ENCODE peak calls at places on chromosomes 7 and 10, in nine cellular contexts. One of them, this sample, is unnamed. For H3K36me3, the result is how much of the 10 kb centered on the place peaks cover.

GRCh38 chr7:114629762-114630161 is 215.1 kb downstream of the FOXP2 start:
- DNase-seq in PC-3: no peak
- DNase-seq in mucosa of descending colon: no peak
- DNase-seq in keratinocyte: no peak
- DNase-seq in brain microvascular endothelial cell: no peak
- DNase-seq in heart left ventricle: no peak
- DNase-seq in CD4-positive, CD25-positive, alpha-beta regulatory T cell: no peak
- DNase-seq in HCT116: no peak
- DNase-seq in cardiac muscle cell: no peak
- DNase-seq in this sample: no peak

GRCh38 chr7:148093375-148094166 is 497.0 kb upstream of the C7orf33 start:
- DNase-seq in HCT116: no peak
- DNase-seq in CD4-positive, CD25-positive, alpha-beta regulatory T cell: no peak
- DNase-seq in heart left ventricle: no peak
- DNase-seq in keratinocyte: no peak
- DNase-seq in cardiac muscle cell: no peak
- DNase-seq in PC-3: no peak
- DNase-seq in brain microvascular endothelial cell: no peak
- DNase-seq in mucosa of descending colon: no peak
- DNase-seq in this sample: no peak

GRCh38 chr10:31590023-31590800 is 271.2 kb downstream of the ZEB1 start:
- DNase-seq in heart left ventricle: no peak
- DNase-seq in brain microvascular endothelial cell: no peak
- DNase-seq in mucosa of descending colon: no peak
- DNase-seq in PC-3: no peak
- DNase-seq in keratinocyte: no peak
- DNase-seq in cardiac muscle cell: peak
- DNase-seq in HCT116: no peak
- DNase-seq in CD4-positive, CD25-positive, alpha-beta regulatory T cell: no peak
- DNase-seq in this sample: no peak

GRCh38 chr10:117166420-117167345 is 28.6 kb upstream of the VAX1 start:
- DNase-seq in keratinocyte: no peak
- DNase-seq in heart left ventricle: no peak
- DNase-seq in mucosa of descending colon: no peak
- DNase-seq in CD4-positive, CD25-positive, alpha-beta regulatory T cell: no peak
- DNase-seq in cardiac muscle cell: no peak
- DNase-seq in HCT116: no peak
- DNase-seq in brain microvascular endothelial cell: no peak
- DNase-seq in PC-3: peak
- DNase-seq in this sample: no peak

GRCh38 chr7:99694201-99694911 is 14.6 kb upstream of the CYP3A5 start:
- DNase-seq in cardiac muscle cell: no peak
- DNase-seq in brain microvascular endothelial cell: no peak
- DNase-seq in heart left ventricle: no peak
- DNase-seq in keratinocyte: no peak
- DNase-seq in mucosa of descending colon: no peak
- DNase-seq in CD4-positive, CD25-positive, alpha-beta regulatory T cell: no peak
- DNase-seq in PC-3: no peak
- DNase-seq in HCT116: no peak
- DNase-seq in this sample: no peak

GRCh38 chr10:113073549-113074189 is 123.6 kb downstream of the TCF7L2 start:
- DNase-seq in mucosa of descending colon: peak
- DNase-seq in brain microvascular endothelial cell: peak
- DNase-seq in keratinocyte: peak
- DNase-seq in heart left ventricle: peak
- DNase-seq in HCT116: peak
- DNase-seq in CD4-positive, CD25-positive, alpha-beta regulatory T cell: no peak
- DNase-seq in PC-3: peak
- DNase-seq in cardiac muscle cell: peak
- DNase-seq in this sample: peak

GRCh38 chr10:68897336-68897741 is 3.8 kb upstream of the DDX50 start:
- DNase-seq in cardiac muscle cell: peak
- DNase-seq in CD4-positive, CD25-positive, alpha-beta regulatory T cell: peak
- DNase-seq in PC-3: peak
- DNase-seq in mucosa of descending colon: no peak
- DNase-seq in brain microvascular endothelial cell: peak
- DNase-seq in keratinocyte: no peak
- DNase-seq in heart left ventricle: no peak
- DNase-seq in HCT116: peak
- DNase-seq in this sample: no peak

GRCh38 chr10:60605476-60605875 is 172.8 kb upstream of the CDK1 start:
- DNase-seq in CD4-positive, CD25-positive, alpha-beta regulatory T cell: no peak
- DNase-seq in PC-3: no peak
- DNase-seq in brain microvascular endothelial cell: no peak
- DNase-seq in keratinocyte: no peak
- DNase-seq in HCT116: no peak
- DNase-seq in heart left ventricle: no peak
- DNase-seq in cardiac muscle cell: no peak
- DNase-seq in mucosa of descending colon: no peak
- DNase-seq in this sample: no peak

GRCh38 chr10:16887565-16887964 is 70.3 kb upstream of the RSU1 start:
- DNase-seq in keratinocyte: no peak
- DNase-seq in mucosa of descending colon: no peak
- DNase-seq in cardiac muscle cell: peak
- DNase-seq in heart left ventricle: no peak
- DNase-seq in PC-3: peak
- DNase-seq in brain microvascular endothelial cell: peak
- DNase-seq in CD4-positive, CD25-positive, alpha-beta regulatory T cell: no peak
- DNase-seq in HCT116: no peak
- DNase-seq in this sample: no peak

GRCh38 chr7:51162724-51163329 is 153.8 kb downstream of the COBL start:
- DNase-seq in mucosa of descending colon: no peak
- DNase-seq in brain microvascular endothelial cell: peak
- DNase-seq in PC-3: peak
- DNase-seq in heart left ventricle: peak
- DNase-seq in cardiac muscle cell: peak
- DNase-seq in HCT116: peak
- DNase-seq in CD4-positive, CD25-positive, alpha-beta regulatory T cell: peak
- DNase-seq in keratinocyte: peak
- DNase-seq in this sample: peak

GRCh38 chr10:84193846-84194423 is 402 bp upstream of the CDHR1 start:
- DNase-seq in brain microvascular endothelial cell: no peak
- DNase-seq in HCT116: no peak
- DNase-seq in cardiac muscle cell: peak
- DNase-seq in PC-3: no peak
- DNase-seq in heart left ventricle: no peak
- DNase-seq in keratinocyte: no peak
- DNase-seq in CD4-positive, CD25-positive, alpha-beta regulatory T cell: no peak
- DNase-seq in mucosa of descending colon: no peak
- DNase-seq in this sample: no peak
- H3K36me3 ChIP-seq in brain microvascular endothelial cell: under half
- H3K36me3 ChIP-seq in HCT116: under half
- H3K36me3 ChIP-seq in cardiac muscle cell: under half
- H3K36me3 ChIP-seq in PC-3: under half
- H3K36me3 ChIP-seq in heart left ventricle: under half
- H3K36me3 ChIP-seq in keratinocyte: under half
- H3K36me3 ChIP-seq in CD4-positive, CD25-positive, alpha-beta regulatory T cell: under half
- H3K36me3 ChIP-seq in mucosa of descending colon: under half
- H3K36me3 ChIP-seq in this sample: under half

DNA sequence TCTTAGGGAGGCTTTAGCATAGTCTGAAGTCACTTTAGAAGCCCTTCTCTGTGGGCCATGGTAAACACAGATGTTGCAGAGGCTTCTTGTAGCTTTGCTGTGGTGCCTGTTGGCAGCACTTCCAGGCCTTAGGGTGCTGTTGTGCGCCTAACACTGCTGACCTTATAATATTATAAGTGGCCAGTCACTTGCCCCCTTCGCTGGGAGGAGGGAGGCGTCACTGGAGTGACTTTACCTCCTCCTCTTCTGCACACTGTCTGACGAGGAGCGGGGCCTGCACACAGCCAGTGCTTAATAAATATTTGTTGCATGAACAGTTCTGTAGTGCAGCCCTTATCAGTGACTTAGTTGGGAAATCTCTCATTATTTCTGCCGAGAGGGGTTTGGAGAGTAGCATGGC is 63.3 kb downstream of the WDR37 start:
- DNase-seq in mucosa of descending colon: no peak
- DNase-seq in keratinocyte: no peak
- DNase-seq in PC-3: no peak
- DNase-seq in brain microvascular endothelial cell: no peak
- DNase-seq in cardiac muscle cell: peak
- DNase-seq in CD4-positive, CD25-positive, alpha-beta regulatory T cell: no peak
- DNase-seq in heart left ventricle: no peak
- DNase-seq in HCT116: no peak
- DNase-seq in this sample: no peak
- H3K36me3 ChIP-seq in mucosa of descending colon: under half
- H3K36me3 ChIP-seq in keratinocyte: half or more
- H3K36me3 ChIP-seq in PC-3: under half
- H3K36me3 ChIP-seq in brain microvascular endothelial cell: half or more
- H3K36me3 ChIP-seq in cardiac muscle cell: under half
- H3K36me3 ChIP-seq in CD4-positive, CD25-positive, alpha-beta regulatory T cell: half or more
- H3K36me3 ChIP-seq in heart left ventricle: half or more
- H3K36me3 ChIP-seq in HCT116: under half
- H3K36me3 ChIP-seq in this sample: under half

DNA sequence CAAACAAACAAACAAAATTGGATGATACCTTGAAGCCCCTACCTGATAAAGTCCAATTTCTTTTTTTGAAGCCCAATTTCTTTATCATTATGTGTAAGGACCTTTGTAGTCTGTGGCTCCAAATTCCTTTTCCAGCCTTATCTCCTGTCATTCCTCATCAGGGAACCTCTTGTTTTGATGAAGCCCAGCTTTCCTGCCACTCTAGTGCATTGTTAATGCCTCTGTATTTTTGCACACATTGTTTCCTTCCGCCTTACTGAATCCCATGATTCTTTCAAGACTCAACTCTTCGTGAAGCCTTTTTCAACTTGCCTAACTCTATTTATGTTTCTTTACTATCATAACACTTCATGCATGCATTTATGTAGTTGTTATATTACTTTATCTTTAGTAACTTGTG is 3.3 kb downstream of the FBH1 start:
- DNase-seq in brain microvascular endothelial cell: no peak
- DNase-seq in keratinocyte: no peak
- DNase-seq in PC-3: no peak
- DNase-seq in cardiac muscle cell: no peak
- DNase-seq in CD4-positive, CD25-positive, alpha-beta regulatory T cell: no peak
- DNase-seq in heart left ventricle: no peak
- DNase-seq in mucosa of descending colon: no peak
- DNase-seq in HCT116: no peak
- DNase-seq in this sample: no peak
- H3K36me3 ChIP-seq in brain microvascular endothelial cell: under half
- H3K36me3 ChIP-seq in keratinocyte: under half
- H3K36me3 ChIP-seq in PC-3: under half
- H3K36me3 ChIP-seq in cardiac muscle cell: under half
- H3K36me3 ChIP-seq in CD4-positive, CD25-positive, alpha-beta regulatory T cell: under half
- H3K36me3 ChIP-seq in heart left ventricle: under half
- H3K36me3 ChIP-seq in mucosa of descending colon: under half
- H3K36me3 ChIP-seq in HCT116: under half
- H3K36me3 ChIP-seq in this sample: under half

GRCh38 chr10:38016354-38016753 is 5.9 kb downstream of the ZNF33A start:
- DNase-seq in cardiac muscle cell: no peak
- DNase-seq in heart left ventricle: no peak
- DNase-seq in mucosa of descending colon: no peak
- DNase-seq in HCT116: no peak
- DNase-seq in keratinocyte: no peak
- DNase-seq in brain microvascular endothelial cell: no peak
- DNase-seq in CD4-positive, CD25-positive, alpha-beta regulatory T cell: no peak
- DNase-seq in PC-3: no peak
- DNase-seq in this sample: no peak
- H3K36me3 ChIP-seq in cardiac muscle cell: half or more
- H3K36me3 ChIP-seq in heart left ventricle: half or more
- H3K36me3 ChIP-seq in mucosa of descending colon: under half
- H3K36me3 ChIP-seq in HCT116: under half
- H3K36me3 ChIP-seq in keratinocyte: under half
- H3K36me3 ChIP-seq in brain microvascular endothelial cell: under half
- H3K36me3 ChIP-seq in CD4-positive, CD25-positive, alpha-beta regulatory T cell: half or more
- H3K36me3 ChIP-seq in PC-3: half or more
- H3K36me3 ChIP-seq in this sample: under half

This sample was measured in BJ.